ENCODE peak calls at places on chromosome 1, in six cellular contexts. K is A549, F is endothelial cell of umbilical vein, C is K562, M is GM12878, Q is HepG2. U is an unnamed sample.

GRCh38 chr1:119631433-119632102 is 16.5 kb downstream of the ZNF697 start:
- DNase-seq in C (no peak), F (peak), K (no peak), Q (peak), M (no peak), U (no peak)

GRCh38 chr1:52867060-52867845 is 24.7 kb downstream of the ZYG11A start:
- DNase-seq in K (no peak), M (peak), F (no peak), Q (no peak), C (no peak), U (no peak)

GRCh38 chr1:64047549-64047969 is 155.9 kb upstream of the UBE2U start:
- DNase-seq in K (no peak), M (no peak), C (no peak), Q (no peak), F (no peak), U (no peak)

GRCh38 chr1:68202239-68202832 is 30.0 kb downstream of the WLS start:
- DNase-seq in F (no peak), M (no peak), K (no peak), Q (no peak), C (no peak), U (no peak)

GRCh38 chr1:67162954-67163353 is 3.3 kb upstream of the IL23R start:
- DNase-seq in C (no peak), Q (peak), M (no peak), F (peak), K (peak), U (no peak)

GRCh38 chr1:167715653-167716302 is 6.0 kb upstream of the MPZL1 start:
- DNase-seq in K (no peak), F (peak), Q (no peak), C (no peak), M (no peak), U (no peak)

GRCh38 chr1:224615861-224616760 is at the start of gene CNIH3:
- DNase-seq in K (peak), F (no peak), Q (no peak), C (no peak), M (no peak), U (peak)

GRCh38 chr1:43930168-43930948 is 3.2 kb upstream of the ARTN start:
- DNase-seq in M (no peak), C (peak), F (no peak), K (no peak), Q (no peak), U (peak)

GRCh38 chr1:24892188-24893153 is 37.6 kb downstream of the RUNX3 start:
- DNase-seq in M (no peak), Q (no peak), C (no peak), K (no peak), F (no peak), U (no peak)

GRCh38 chr1:215845224-215845902 is 278.3 kb downstream of the KCTD3 start:
- DNase-seq in M (no peak), C (no peak), F (no peak), K (no peak), Q (no peak), U (no peak)

GRCh38 chr1:12275370-12275769 is 45.5 kb downstream of the VPS13D start:
- DNase-seq in M (no peak), C (peak), K (peak), F (peak), Q (peak), U (peak)

GRCh38 chr1:186421446-186421845 is 39.5 kb downstream of the PDC start:
- DNase-seq in C (no peak), F (no peak), K (no peak), M (no peak), Q (no peak), U (no peak)

GRCh38 chr1:16152521-16153087 is 3.3 kb downstream of the EPHA2 start:
- DNase-seq in Q (peak), K (no peak), F (peak), M (no peak), C (no peak), U (no peak)

GRCh38 chr1:164660415-164661174 is 101.6 kb downstream of the PBX1 start:
- DNase-seq in K (no peak), M (peak), Q (no peak), C (no peak), F (no peak), U (peak)

GRCh38 chr1:230112131-230112701 is 45.2 kb downstream of the GALNT2 start:
- DNase-seq in F (no peak), K (no peak), M (no peak), Q (no peak), C (peak), U (peak)

GRCh38 chr1:212035123-212035834 is at the start of the genes DTL and INTS7:
- DNase-seq in C (peak), K (peak), F (peak), Q (peak), M (peak), U (peak)

GRCh38 chr1:191634801-191635520 is 523.3 kb upstream of the RGS18 start:
- DNase-seq in K (no peak), Q (no peak), C (no peak), F (no peak), M (no peak), U (no peak)

GRCh38 chr1:100950776-100951175 is 54.9 kb downstream of the SLC30A7 start:
- DNase-seq in K (no peak), Q (no peak), M (no peak), C (no peak), F (peak), U (no peak)

GRCh38 chr1:59500970-59501742 is 204.3 kb downstream of the FGGY start:
- DNase-seq in C (no peak), F (no peak), Q (no peak), K (no peak), M (no peak), U (peak)

GRCh38 chr1:59505596-59506028 is 208.7 kb downstream of the FGGY start:
- DNase-seq in Q (no peak), K (no peak), M (no peak), F (no peak), C (peak), U (peak)

GRCh38 chr1:59502009-59502691 is 205.3 kb downstream of the FGGY start:
- DNase-seq in C (no peak), F (no peak), K (no peak), M (no peak), Q (no peak), U (no peak)

GRCh38 chr1:59506952-59507351 is 210.1 kb downstream of the FGGY start:
- DNase-seq in M (peak), F (no peak), K (peak), Q (no peak), C (peak), U (peak)

GRCh38 chr1:59504281-59504680 is 207.4 kb downstream of the FGGY start:
- DNase-seq in F (no peak), K (no peak), M (no peak), Q (no peak), C (no peak), U (peak)
- TF ChIP-seq MYC in F (no peak), K (no peak), M (no peak), Q (no peak), C (no peak), U (no peak)

GRCh38 chr1:2228157-2228594 is at the start of gene SKI:
- DNase-seq in M (no peak), K (no peak), Q (no peak), C (no peak), F (no peak), U (no peak)

GRCh38 chr1:2229921-2230700 is 2.0 kb downstream of the SKI start:
- DNase-seq in Q (no peak), C (peak), M (no peak), K (peak), F (peak), U (no peak)

GRCh38 chr1:2228684-2229031 is 539 bp downstream of the SKI start:
- DNase-seq in Q (no peak), K (peak), C (peak), F (no peak), M (no peak), U (peak)

GRCh38 chr1:2227341-2228156 is 570 bp upstream of the SKI start:
- DNase-seq in F (peak), M (peak), C (peak), Q (peak), K (peak), U (peak)

DNA sequence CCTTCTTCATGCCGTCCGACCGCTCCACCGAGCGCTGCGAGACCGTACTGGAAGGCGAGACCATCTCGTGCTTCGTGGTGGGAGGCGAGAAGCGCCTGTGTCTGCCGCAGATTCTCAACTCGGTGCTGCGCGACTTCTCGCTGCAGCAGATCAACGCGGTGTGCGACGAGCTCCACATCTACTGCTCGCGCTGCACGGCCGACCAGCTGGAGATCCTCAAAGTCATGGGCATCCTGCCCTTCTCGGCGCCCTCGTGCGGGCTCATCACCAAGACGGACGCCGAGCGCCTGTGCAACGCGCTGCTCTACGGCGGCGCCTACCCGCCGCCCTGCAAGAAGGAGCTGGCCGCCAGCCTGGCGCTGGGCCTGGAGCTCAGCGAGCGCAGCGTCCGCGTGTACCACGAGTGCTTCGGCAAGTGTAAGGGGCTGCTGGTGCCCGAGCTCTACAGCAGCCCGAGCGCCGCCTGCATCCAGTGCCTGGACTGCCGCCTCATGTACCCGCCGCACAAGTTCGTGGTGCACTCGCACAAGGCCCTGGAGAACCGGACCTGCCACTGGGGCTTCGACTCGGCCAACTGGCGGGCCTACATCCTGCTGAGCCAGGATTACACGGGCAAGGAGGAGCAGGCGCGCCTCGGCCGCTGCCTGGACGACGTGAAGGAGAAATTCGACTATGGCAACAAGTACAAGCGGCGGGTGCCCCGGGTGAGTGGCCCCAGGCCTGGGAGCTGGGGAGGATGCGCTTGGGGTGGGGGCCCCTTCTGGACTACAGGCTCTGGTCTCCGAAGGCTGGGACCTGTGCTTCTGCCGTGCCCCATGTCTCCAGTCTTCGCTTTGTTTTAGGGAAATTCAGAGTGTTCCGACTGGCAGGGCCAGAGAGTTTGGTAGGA is 1.2 kb downstream of the SKI start:
- DNase-seq in M (no peak), K (peak), F (peak), C (peak), Q (no peak), U (peak)
- TF ChIP-seq POLR2A in M (peak), K (no peak), F (no peak), C (no peak), Q (no peak), U (no peak)

GRCh38 chr1:85655315-85655714 is 52.9 kb downstream of the ZNHIT6 start:
- DNase-seq in K (no peak), M (no peak), Q (no peak), C (no peak), F (no peak), U (no peak)

GRCh38 chr1:85650645-85651044 is 57.6 kb downstream of the ZNHIT6 start:
- DNase-seq in F (no peak), Q (no peak), M (no peak), K (no peak), C (no peak), U (no peak)

GRCh38 chr1:85654066-85654782 is 54.0 kb downstream of the ZNHIT6 start:
- DNase-seq in Q (peak), F (peak), M (no peak), K (no peak), C (no peak), U (no peak)

GRCh38 chr1:85652327-85652726 is 55.9 kb downstream of the ZNHIT6 start:
- DNase-seq in M (no peak), K (no peak), C (no peak), F (no peak), Q (no peak), U (no peak)

DNA sequence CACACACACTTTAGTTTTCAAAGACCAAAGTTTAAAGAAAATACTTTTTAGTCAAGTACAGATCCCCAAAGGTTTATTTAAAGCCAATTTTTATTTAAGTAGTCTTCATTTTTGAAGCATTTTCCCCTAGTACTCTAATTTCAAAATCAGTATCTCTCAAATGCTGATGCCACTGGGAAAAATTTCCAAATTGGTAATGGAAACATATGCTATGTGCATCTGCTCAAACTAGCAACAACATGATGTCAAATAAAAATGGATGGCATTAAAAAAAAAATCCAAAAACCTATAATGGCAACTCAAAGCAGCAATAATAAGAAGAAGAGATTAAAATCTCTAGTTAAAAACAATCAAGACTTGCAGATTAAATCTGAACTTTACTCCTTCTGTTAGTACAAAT is 58.6 kb downstream of the ZNHIT6 start:
- DNase-seq in Q (no peak), K (no peak), F (no peak), M (no peak), C (no peak), U (no peak)
- TF ChIP-seq MYC in Q (no peak), K (no peak), F (no peak), M (no peak), C (no peak), U (no peak)

DNA sequence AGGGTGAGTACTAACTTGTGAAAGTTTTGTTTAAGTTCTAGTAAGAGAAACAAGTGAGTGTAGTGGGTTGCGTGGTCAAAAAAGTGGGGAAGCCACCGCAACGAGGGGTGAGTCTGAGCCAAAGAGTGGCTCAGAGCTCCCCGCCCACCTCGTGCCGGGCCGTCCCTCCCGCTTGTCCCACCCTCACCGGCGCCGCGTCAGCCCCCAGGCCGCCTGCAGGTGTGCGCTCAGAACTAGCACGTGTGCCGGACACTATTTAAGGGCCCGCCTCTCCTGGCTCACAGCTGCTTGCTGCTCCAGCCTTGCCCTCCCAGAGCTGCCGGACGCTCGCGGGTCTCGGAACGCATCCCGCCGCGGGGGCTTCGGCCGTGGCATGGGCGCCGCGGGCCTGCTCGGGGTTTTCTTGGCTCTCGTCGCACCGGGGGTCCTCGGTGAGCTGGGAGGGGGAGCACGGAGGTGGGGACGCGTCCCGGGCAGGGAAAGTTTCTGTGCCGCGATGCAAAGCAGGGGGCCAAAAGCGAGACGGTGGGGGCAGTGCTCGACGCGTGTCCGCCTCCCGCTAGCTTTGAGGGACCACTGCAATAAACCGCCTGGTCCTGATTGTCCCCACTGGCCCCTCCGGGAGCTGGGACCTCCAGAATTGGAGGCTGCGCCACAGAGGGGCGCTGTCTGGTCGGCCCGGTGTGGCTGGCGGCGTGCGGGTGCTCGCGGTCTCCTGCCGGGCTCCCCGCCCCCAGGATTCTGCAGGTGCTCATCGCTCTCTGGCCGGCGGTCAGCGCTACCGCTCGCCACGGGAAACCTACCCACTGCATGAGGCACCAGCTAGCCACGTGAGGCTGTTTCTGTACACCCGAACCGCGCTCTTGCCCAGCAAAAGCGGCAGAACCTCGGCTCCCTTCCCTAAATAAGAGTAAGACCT is at the start of gene CR2:
- DNase-seq in C (peak), F (no peak), K (peak), M (no peak), Q (peak), U (peak)
- TF ChIP-seq POLR2A in C (no peak), F (no peak), K (no peak), M (peak), Q (no peak), U (no peak)

U was measured in NB4.